ENCODE peak calls at places on chromosomes 16 and 17, in six cellular contexts. R, H, C, G, J and B are unnamed samples.

GRCh38 chr16:68590201-68590994 is 51.3 kb downstream of the ZFP90 start:
- DNase-seq in R (peak; percentile 58), H (peak; percentile 85), C (peak; percentile 7), G (peak; percentile 64), J (peak; percentile 50), B (peak; percentile 14)

GRCh38 chr17:43477832-43478634 is 5.7 kb upstream of the DHX8 start:
- DNase-seq in R (no peak), H (no peak), C (no peak), G (no peak), J (no peak), B (no peak)

GRCh38 chr16:29893553-29893952 is 5.8 kb downstream of the SEZ6L2 start:
- DNase-seq in R (no peak), H (no peak), C (no peak), G (no peak), J (no peak), B (no peak)

GRCh38 chr16:67277294-67277998 is 1.9 kb upstream of the PLEKHG4 start:
- DNase-seq in R (no peak), H (peak; percentile 33), C (peak; percentile 100), G (no peak), J (no peak), B (peak; percentile 99)

GRCh38 chr16:30096105-30096861 is at the start of gene YPEL3:
- DNase-seq in R (peak; percentile 85), H (peak; percentile 93), C (peak; percentile 86), G (peak; percentile 78), J (peak; percentile 81), B (peak; percentile 87)

GRCh38 chr16:74275031-74275636 is 21.5 kb upstream of the PSMD7 start:
- DNase-seq in R (no peak), H (no peak), C (peak; percentile 28), G (no peak), J (no peak), B (peak; percentile 17)

GRCh38 chr17:76232342-76232741 is 8.0 kb downstream of the RNF157 start:
- DNase-seq in R (no peak), H (no peak), C (peak; percentile 98), G (no peak), J (no peak), B (peak; percentile 88)

GRCh38 chr16:57781741-57782606 is 20.3 kb downstream of the KIFC3 start:
- DNase-seq in R (no peak), H (no peak), C (peak; percentile 43), G (no peak), J (no peak), B (peak; percentile 48)

GRCh38 chr17:45052052-45052772 is 780 bp upstream of the DCAKD start:
- DNase-seq in R (peak; percentile 39), H (peak; percentile 49), C (no peak), G (no peak), J (peak; percentile 41), B (peak; percentile 47)

GRCh38 chr16:80084614-80085013 is 456.2 kb upstream of the DYNLRB2 start:
- DNase-seq in R (peak; percentile 56), H (peak; percentile 89), C (no peak), G (peak; percentile 36), J (peak; percentile 75), B (peak; percentile 64)

GRCh38 chr16:76500006-76500405 is 222.8 kb downstream of the CNTNAP4 start:
- DNase-seq in R (no peak), H (no peak), C (no peak), G (no peak), J (no peak), B (no peak)

GRCh38 chr16:84790291-84790690 is 29.5 kb upstream of the CRISPLD2 start:
- DNase-seq in R (no peak), H (no peak), C (no peak), G (no peak), J (no peak), B (no peak)

GRCh38 chr17:66835476-66835875 is 559 bp downstream of the CACNG5 start:
- DNase-seq in R (no peak), H (no peak), C (no peak), G (no peak), J (no peak), B (no peak)

GRCh38 chr17:62653831-62654829 is 26.7 kb downstream of the MRC2 start:
- DNase-seq in R (peak; percentile 36), H (peak; percentile 71), C (peak; percentile 38), G (no peak), J (peak; percentile 7), B (peak; percentile 77)

GRCh38 chr17:81890447-81891302 is 711 bp downstream of the ALYREF start:
- DNase-seq in R (no peak), H (no peak), C (no peak), G (no peak), J (no peak), B (peak; percentile 29)

GRCh38 chr16:77956231-77956630 is 66.1 kb upstream of the CLEC3A start:
- DNase-seq in R (no peak), H (no peak), C (no peak), G (no peak), J (no peak), B (no peak)

GRCh38 chr17:74369221-74369620 is 1.9 kb downstream of the GPR142 start:
- DNase-seq in R (no peak), H (no peak), C (no peak), G (no peak), J (no peak), B (no peak)

GRCh38 chr16:17270111-17270510 is 200.6 kb downstream of the XYLT1 start:
- DNase-seq in R (no peak), H (no peak), C (no peak), G (no peak), J (no peak), B (no peak)

GRCh38 chr16:54930034-54930938 is at the start of gene IRX5:
- DNase-seq in R (peak; percentile 91), H (peak; percentile 97), C (peak; percentile 81), G (peak; percentile 76), J (peak; percentile 25), B (peak; percentile 94)

GRCh38 chr17:19762515-19762961 is 14.4 kb upstream of the ALDH3A1 start:
- DNase-seq in R (peak; percentile 52), H (peak; percentile 77), C (peak; percentile 59), G (peak; percentile 61), J (peak; percentile 51), B (peak; percentile 57)

GRCh38 chr17:76199466-76199865 is 40.8 kb downstream of the RNF157 start:
- DNase-seq in R (no peak), H (no peak), C (no peak), G (no peak), J (no peak), B (no peak)

DNA sequence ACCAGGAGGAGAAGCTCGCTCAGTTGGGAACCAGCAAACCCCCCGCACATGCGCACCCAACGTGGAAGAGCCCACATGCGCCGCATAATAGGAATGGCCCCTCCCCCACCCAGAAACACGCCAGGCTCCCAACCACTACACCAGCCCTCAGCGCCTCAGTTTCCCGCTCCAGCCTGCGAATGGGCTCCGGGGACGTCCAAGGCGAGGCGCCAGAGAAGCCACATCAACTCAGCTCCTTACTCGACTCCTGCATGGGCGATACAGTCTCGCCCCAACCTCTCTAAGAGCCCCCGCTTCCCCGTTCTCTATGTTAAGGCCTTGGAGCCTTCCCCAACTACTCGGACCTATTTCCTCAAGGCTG is 503 bp downstream of the SRSF1 start:
- DNase-seq in R (no peak), H (peak; percentile 76), C (peak; percentile 71), G (no peak), J (peak; percentile 44), B (peak; percentile 83)
- H4K8ac ChIP-seq in R (no peak overlapping the region), H (no peak overlapping the region), C (peak overlapping the region; percentile 97), G (peak overlapping the region; percentile 100), J (peak overlapping the region; percentile 74), B (peak overlapping the region; percentile 38)

DNA sequence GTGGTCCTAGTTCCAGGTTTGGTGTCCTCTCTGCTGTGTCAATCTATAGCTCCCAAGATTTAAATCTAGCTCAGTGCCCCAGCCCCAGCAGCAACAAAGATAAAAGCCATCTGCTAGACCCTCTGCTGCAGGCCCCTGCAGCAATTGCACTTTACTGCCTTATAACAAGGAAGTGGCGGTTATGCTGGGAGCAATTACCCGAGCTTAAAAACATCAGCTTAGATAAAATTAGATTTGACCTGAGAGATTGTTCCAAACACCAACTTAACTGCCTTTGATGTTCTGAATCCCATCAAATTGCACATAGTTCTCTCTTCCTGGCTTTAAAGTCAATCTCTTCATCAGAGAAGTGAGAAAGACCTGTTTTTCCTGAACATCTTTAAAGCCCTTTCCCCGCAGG is 62.4 kb upstream of the SHISA6 start:
- DNase-seq in R (no peak), H (peak; percentile 71), C (no peak), G (no peak), J (no peak), B (no peak)
- H3K36me3 ChIP-seq in R (no peaks in the 10 kb centered on the region), H (no peaks in the 10 kb centered on the region), C (no peaks in the 10 kb centered on the region), G (no peaks in the 10 kb centered on the region), J (no peaks in the 10 kb centered on the region), B (no peaks in the 10 kb centered on the region)

GRCh38 chr16:53519417-53520091 is 16.5 kb upstream of the AKTIP start:
- DNase-seq in R (no peak), H (no peak), C (no peak), G (no peak), J (peak; percentile 88), B (no peak)
- H4K8ac ChIP-seq in R (no peak overlapping the region), H (no peak overlapping the region), C (no peak overlapping the region), G (no peak overlapping the region), J (no peak overlapping the region), B (no peak overlapping the region)

GRCh38 chr17:4020096-4020495 is 55.9 kb upstream of the ATP2A3 start:
- DNase-seq in R (no peak), H (no peak), C (no peak), G (no peak), J (no peak), B (no peak)

GRCh38 chr17:4014148-4014927 is 50.1 kb upstream of the ATP2A3 start:
- DNase-seq in R (no peak), H (no peak), C (no peak), G (no peak), J (no peak), B (no peak)

GRCh38 chr17:4019400-4019799 is 55.2 kb upstream of the ATP2A3 start:
- DNase-seq in R (no peak), H (no peak), C (no peak), G (no peak), J (no peak), B (no peak)

GRCh38 chr17:4017377-4017776 is 53.1 kb upstream of the ATP2A3 start:
- DNase-seq in R (no peak), H (no peak), C (no peak), G (no peak), J (no peak), B (no peak)

GRCh38 chr17:4018446-4018845 is 54.2 kb upstream of the ATP2A3 start:
- DNase-seq in R (no peak), H (no peak), C (no peak), G (no peak), J (no peak), B (no peak)
- H3K36me3 ChIP-seq in R (peaks cover 97% of the 10 kb centered on the region), H (peaks cover 12% of the 10 kb centered on the region), C (peaks cover 69% of the 10 kb centered on the region), G (peaks cover 30% of the 10 kb centered on the region), J (peaks cover 74% of the 10 kb centered on the region), B (peaks cover 74% of the 10 kb centered on the region)

DNA sequence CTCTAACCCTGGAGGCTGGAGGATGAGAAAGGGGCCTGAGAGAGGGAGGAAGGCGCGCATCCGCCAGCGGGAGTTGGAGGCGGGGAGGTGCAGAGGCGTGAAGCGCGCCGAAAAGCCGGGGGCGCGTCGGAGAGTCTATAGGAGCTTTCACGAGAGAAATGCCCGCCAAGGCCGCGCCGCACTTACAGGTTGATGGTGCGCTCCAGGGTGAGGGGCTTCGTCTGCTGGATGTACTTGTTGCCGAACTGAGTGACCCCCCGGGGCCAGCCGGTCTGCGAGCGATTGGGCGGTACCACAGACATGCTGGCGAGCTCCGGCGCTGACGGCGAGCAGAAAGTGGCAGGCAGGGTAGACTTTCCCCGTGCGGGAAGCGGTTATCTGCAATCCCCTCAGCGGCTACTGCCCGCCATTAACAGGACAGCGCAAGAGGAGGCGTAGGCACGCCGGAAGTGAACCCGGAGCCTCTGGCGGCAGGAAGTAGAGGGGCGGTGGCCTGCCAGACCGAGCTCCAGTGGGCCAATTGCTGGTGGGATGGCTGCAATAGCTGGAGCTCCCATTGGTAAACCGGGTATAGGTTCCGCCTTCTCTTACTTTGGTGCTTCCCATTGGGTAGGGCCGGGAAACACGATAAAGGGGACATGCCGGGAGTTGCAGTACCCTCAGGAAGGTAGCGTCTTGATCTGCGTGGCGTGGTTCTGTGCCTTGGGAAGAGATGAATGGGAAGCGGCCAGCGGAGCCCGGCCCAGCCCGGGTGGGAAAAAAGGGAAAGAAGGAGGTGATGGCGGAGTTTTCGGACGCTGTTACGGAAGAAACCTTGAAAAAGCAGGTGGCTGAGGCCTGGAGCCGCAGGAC is at the start of the genes NUDT21 and OGFOD1:
- DNase-seq in R (peak; percentile 94), H (peak; percentile 99), C (peak; percentile 98), G (peak; percentile 70), J (peak; percentile 97), B (peak; percentile 99)
- H4K8ac ChIP-seq in R (no peak within 1 kb of the TSS), H (peak within 1 kb of the TSS; percentile 83), C (peak within 1 kb of the TSS; percentile 44), G (peak within 1 kb of the TSS; percentile 99), J (peak within 1 kb of the TSS; percentile 87), B (peak within 1 kb of the TSS; percentile 95)